ENCODE peak calls at places on chromosomes 2 and 18, in five cellular contexts. One of them, this sample, is unnamed.

GRCh38 chr2:233448565-233448964 is 94.3 kb downstream of the DGKD start:
- DNase-seq in HS-5: no peak
- DNase-seq in HCEC 1CT: no peak
- DNase-seq in HT1080: no peak
- DNase-seq in colonic mucosa: no peak
- DNase-seq in this sample: no peak

GRCh38 chr18:30093376-30093775 is 949.2 kb downstream of the DSC3 start:
- DNase-seq in HS-5: no peak
- DNase-seq in HCEC 1CT: peak; percentile 37
- DNase-seq in HT1080: no peak
- DNase-seq in colonic mucosa: no peak
- DNase-seq in this sample: no peak

GRCh38 chr2:70921031-70921430 is 14.7 kb upstream of the ATP6V1B1 start:
- DNase-seq in HS-5: no peak
- DNase-seq in HCEC 1CT: no peak
- DNase-seq in HT1080: no peak
- DNase-seq in colonic mucosa: no peak
- DNase-seq in this sample: no peak

GRCh38 chr2:156907806-156908205 is 349.7 kb upstream of the GALNT5 start:
- DNase-seq in HS-5: no peak
- DNase-seq in HCEC 1CT: peak; percentile 29
- DNase-seq in HT1080: no peak
- DNase-seq in colonic mucosa: no peak
- DNase-seq in this sample: no peak

GRCh38 chr2:47198985-47199451 is 43.9 kb upstream of the STPG4 start:
- DNase-seq in HS-5: peak; percentile 93
- DNase-seq in HCEC 1CT: peak; percentile 99
- DNase-seq in HT1080: peak; percentile 99
- DNase-seq in colonic mucosa: no peak
- DNase-seq in this sample: no peak

GRCh38 chr2:174787485-174788205 is 23.4 kb upstream of the CHRNA1 start:
- DNase-seq in HS-5: peak; percentile 99
- DNase-seq in HCEC 1CT: peak; percentile 99
- DNase-seq in HT1080: peak; percentile 76
- DNase-seq in colonic mucosa: no peak
- DNase-seq in this sample: no peak

GRCh38 chr2:118322381-118322780 is 234.1 kb downstream of the INSIG2 start:
- DNase-seq in HS-5: no peak
- DNase-seq in HCEC 1CT: no peak
- DNase-seq in HT1080: no peak
- DNase-seq in colonic mucosa: no peak
- DNase-seq in this sample: no peak

GRCh38 chr2:177396630-177397460 is 4.3 kb downstream of the AGPS start:
- DNase-seq in HS-5: no peak
- DNase-seq in HCEC 1CT: peak; percentile 57
- DNase-seq in HT1080: peak; percentile 86
- DNase-seq in colonic mucosa: no peak
- DNase-seq in this sample: no peak

GRCh38 chr18:26978812-26979341 is 113.4 kb upstream of the AQP4 start:
- DNase-seq in HS-5: no peak
- DNase-seq in HCEC 1CT: no peak
- DNase-seq in HT1080: no peak
- DNase-seq in colonic mucosa: no peak
- DNase-seq in this sample: no peak

GRCh38 chr2:111666160-111666559 is 217.8 kb downstream of the ANAPC1 start:
- DNase-seq in HS-5: no peak
- DNase-seq in HCEC 1CT: no peak
- DNase-seq in HT1080: no peak
- DNase-seq in colonic mucosa: peak; percentile 6
- DNase-seq in this sample: no peak

GRCh38 chr2:24912986-24913385 is 7.1 kb downstream of the ADCY3 start:
- DNase-seq in HS-5: no peak
- DNase-seq in HCEC 1CT: no peak
- DNase-seq in HT1080: no peak
- DNase-seq in colonic mucosa: no peak
- DNase-seq in this sample: peak; percentile 44

GRCh38 chr2:199136241-199136640 is 321.5 kb downstream of the SATB2 start:
- DNase-seq in HS-5: no peak
- DNase-seq in HCEC 1CT: peak; percentile 68
- DNase-seq in HT1080: no peak
- DNase-seq in colonic mucosa: no peak
- DNase-seq in this sample: no peak

GRCh38 chr2:231456295-231457004 is 7.8 kb downstream of the NCL start:
- DNase-seq in HS-5: no peak
- DNase-seq in HCEC 1CT: no peak
- DNase-seq in HT1080: no peak
- DNase-seq in colonic mucosa: no peak
- DNase-seq in this sample: no peak

GRCh38 chr2:225091336-225091735 is 49.1 kb upstream of the DOCK10 start:
- DNase-seq in HS-5: peak; percentile 98
- DNase-seq in HCEC 1CT: peak; percentile 95
- DNase-seq in HT1080: peak; percentile 97
- DNase-seq in colonic mucosa: no peak
- DNase-seq in this sample: no peak

GRCh38 chr18:22345733-22346132 is 72.0 kb downstream of the CTAGE1 start:
- DNase-seq in HS-5: no peak
- DNase-seq in HCEC 1CT: no peak
- DNase-seq in HT1080: no peak
- DNase-seq in colonic mucosa: peak; percentile 23
- DNase-seq in this sample: no peak

GRCh38 chr2:186101603-186102002 is 363.0 kb downstream of the FSIP2 start:
- DNase-seq in HS-5: no peak
- DNase-seq in HCEC 1CT: no peak
- DNase-seq in HT1080: no peak
- DNase-seq in colonic mucosa: no peak
- DNase-seq in this sample: no peak

This sample was measured in left colon.